ENCODE peak calls at places on chromosome 5, in four cellular contexts. X, E, O and Z are unnamed samples.

GRCh38 chr5:95794070-95794516 is 28.4 kb downstream of the GLRX start:
- DNase-seq in O (no peak), X (no peak), E (peak), Z (no peak)

GRCh38 chr5:76081811-76082783 is 1.1 kb upstream of the SV2C start:
- DNase-seq in O (peak), E (no peak), X (no peak), Z (no peak)

GRCh38 chr5:103375356-103375755 is 116.8 kb downstream of the MACIR start:
- DNase-seq in X (no peak), E (no peak), O (no peak), Z (no peak)

GRCh38 chr5:135225856-135226560 is 173.0 kb downstream of the MACROH2A1 start:
- DNase-seq in X (no peak), E (no peak), O (peak), Z (no peak)

GRCh38 chr5:113102121-113102531 is 125.5 kb downstream of the DCP2 start:
- DNase-seq in E (no peak), X (no peak), O (no peak), Z (no peak)

GRCh38 chr5:168104811-168105481 is 186.5 kb upstream of the WWC1 start:
- DNase-seq in X (no peak), O (no peak), E (no peak), Z (no peak)

GRCh38 chr5:99334936-99335335 is 406.1 kb upstream of the CHD1 start:
- DNase-seq in O (peak), X (no peak), E (no peak), Z (no peak)

GRCh38 chr5:132180134-132180745 is 47.4 kb downstream of the P4HA2 start:
- DNase-seq in X (no peak), O (no peak), E (no peak), Z (no peak)

GRCh38 chr5:148939676-148940075 is 113.3 kb downstream of the ADRB2 start:
- DNase-seq in E (no peak), O (no peak), X (no peak), Z (no peak)

GRCh38 chr5:145056805-145057204 is 778.3 kb downstream of the PRELID2 start:
- DNase-seq in X (peak), E (no peak), O (no peak), Z (no peak)

GRCh38 chr5:126970517-126971017 is 59.8 kb downstream of the MARCHF3 start:
- DNase-seq in E (no peak), X (no peak), O (no peak), Z (no peak)

GRCh38 chr5:6340100-6340499 is 38.2 kb downstream of the MED10 start:
- DNase-seq in E (no peak), O (no peak), X (no peak), Z (no peak)

GRCh38 chr5:109855056-109855455 is 165.3 kb downstream of the MAN2A1 start:
- DNase-seq in O (no peak), E (no peak), X (no peak), Z (no peak)

GRCh38 chr5:88602584-88602983 is 280.4 kb downstream of the MEF2C start:
- DNase-seq in O (no peak), X (no peak), E (no peak), Z (no peak)

DNA sequence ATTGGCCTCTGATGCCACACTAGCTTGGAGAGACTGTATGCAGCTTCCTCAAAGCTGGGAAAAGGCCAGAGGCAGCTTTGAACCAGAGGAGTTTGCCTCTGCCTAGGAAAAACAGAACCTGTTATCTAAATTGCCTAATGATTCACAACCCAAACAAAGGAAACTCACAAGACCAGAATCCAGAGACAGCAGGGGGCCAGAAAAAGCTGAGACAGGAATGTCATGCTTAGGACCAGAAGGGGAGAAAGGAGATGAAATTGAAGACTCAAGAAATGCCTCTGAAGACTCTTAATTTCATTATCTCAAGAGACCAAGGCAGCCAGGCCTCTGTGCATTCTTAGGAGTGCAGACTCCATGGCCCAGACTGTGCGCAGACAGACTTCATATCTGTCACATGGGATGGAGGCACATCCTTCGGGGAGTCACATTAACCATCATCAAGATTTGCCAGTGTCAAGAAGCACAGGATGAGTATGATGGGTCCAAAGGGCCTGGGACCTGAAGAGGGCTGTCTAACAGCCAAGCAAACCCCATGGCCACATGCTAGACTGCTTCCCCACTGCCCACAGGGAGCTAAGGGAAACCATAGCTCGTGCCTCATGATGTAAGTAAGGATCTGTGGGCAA is 57.3 kb downstream of the ARSB start:
- DNase-seq in E (no peak), O (no peak), X (no peak), Z (no peak)
- H3K27ac ChIP-seq in E (no peak), O (no peak), X (no peak), Z (no peak)

DNA sequence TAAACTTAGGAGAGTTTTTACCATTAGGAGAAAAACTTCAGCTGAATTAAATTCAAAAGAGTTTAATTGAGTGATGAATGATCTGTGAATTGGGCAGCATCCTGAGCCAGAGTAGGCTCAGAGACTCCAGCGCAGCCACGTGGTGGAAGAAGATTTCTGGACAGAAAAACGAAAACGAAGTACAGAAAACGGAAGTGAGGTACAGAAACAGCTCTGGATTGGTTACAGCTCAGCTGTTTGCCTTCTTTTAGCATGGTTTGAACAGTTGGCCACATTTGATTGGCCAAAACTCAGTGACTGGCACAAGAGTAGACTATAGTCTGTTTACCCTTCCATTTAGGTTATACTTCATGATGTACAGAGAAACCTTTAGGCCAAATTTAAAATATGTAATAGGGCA is 69.2 kb upstream of the PLPP1 start:
- DNase-seq in O (no peak), X (no peak), E (peak), Z (no peak)
- H3K4me3 ChIP-seq in O (no peak), X (no peak), E (no peak), Z (no peak)

GRCh38 chr5:179862891-179863290 is 4.3 kb upstream of the MRNIP start:
- DNase-seq in E (no peak), X (no peak), O (peak), Z (no peak)

GRCh38 chr5:179862296-179862695 is 3.7 kb upstream of the MRNIP start:
- DNase-seq in O (no peak), E (no peak), X (no peak), Z (no peak)

GRCh38 chr5:179858241-179858585 is 404 bp downstream of the MRNIP start:
- DNase-seq in E (no peak), X (peak), O (peak), Z (no peak)

GRCh38 chr5:179860301-179860700 is 1.7 kb upstream of the MRNIP start:
- DNase-seq in X (no peak), O (no peak), E (no peak), Z (no peak)

DNA sequence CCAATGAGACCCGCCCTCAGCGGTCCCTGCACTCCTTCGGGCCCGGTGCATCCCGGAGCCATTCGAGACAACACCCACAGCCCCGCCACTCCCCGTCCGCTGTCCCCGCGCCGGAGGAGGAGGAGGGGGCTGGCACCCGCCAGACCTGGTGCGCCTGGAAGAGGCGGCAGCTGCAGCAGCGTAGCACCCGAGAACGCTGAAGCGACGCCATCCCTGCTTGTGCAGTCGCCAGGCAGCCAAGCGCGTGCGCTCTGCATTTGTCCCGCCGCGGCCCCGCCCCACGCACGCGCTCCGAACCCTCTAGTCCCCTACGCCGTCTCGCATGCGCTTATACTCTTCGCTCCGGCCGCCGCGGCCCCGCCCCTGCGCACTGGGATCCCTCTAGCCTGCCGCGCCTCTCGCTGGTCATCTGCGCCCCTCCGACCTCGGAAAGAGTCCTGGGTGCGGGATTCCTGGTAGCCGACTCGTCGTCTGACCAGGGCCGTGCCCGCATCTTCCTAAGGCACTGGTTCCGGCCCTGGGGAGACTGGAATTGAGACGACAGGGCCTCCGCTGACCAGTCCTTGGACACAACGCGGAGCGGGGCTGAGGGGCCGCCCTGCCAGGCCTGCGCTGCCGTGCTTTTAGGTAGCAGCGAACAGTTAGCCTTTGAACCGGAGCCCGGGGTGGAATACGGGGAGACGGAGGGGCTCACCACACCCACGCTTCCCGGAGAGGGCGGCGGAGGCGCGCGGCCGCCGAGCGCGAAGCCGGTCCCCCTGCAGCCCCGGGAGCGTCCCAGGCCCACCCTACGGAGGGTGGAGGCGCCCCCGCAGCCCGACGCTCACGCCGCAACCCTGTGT is at the start of gene MRNIP:
- DNase-seq in O (peak), E (peak), X (peak), Z (peak)
- TF ChIP-seq POLR2A in O (no peak), E (no peak), X (peak), Z (peak)

GRCh38 chr5:139438707-139439012 is 665 bp downstream of the DNAJC18 start:
- DNase-seq in X (no peak), O (no peak), E (no peak), Z (no peak)
- H3K27ac ChIP-seq in X (peak), O (peak), E (peak), Z (peak)

GRCh38 chr5:1931590-1932138 is 48.9 kb upstream of the IRX4 start:
- DNase-seq in X (no peak), O (no peak), E (no peak), Z (no peak)

GRCh38 chr5:1930880-1931589 is 48.3 kb upstream of the IRX4 start:
- DNase-seq in O (peak), E (no peak), X (no peak), Z (no peak)

GRCh38 chr5:1929108-1929991 is 46.6 kb upstream of the IRX4 start:
- DNase-seq in O (no peak), E (no peak), X (no peak), Z (no peak)

GRCh38 chr5:1933364-1934055 is 50.8 kb upstream of the IRX4 start:
- DNase-seq in E (no peak), O (no peak), X (no peak), Z (no peak)

GRCh38 chr5:1930501-1930879 is 47.8 kb upstream of the IRX4 start:
- DNase-seq in X (no peak), E (no peak), O (no peak), Z (no peak)
- H3K4me3 ChIP-seq in X (no peak), E (peak), O (no peak), Z (peak)

GRCh38 chr5:173885481-173886010 is 2.6 kb upstream of the CPEB4 start:
- DNase-seq in O (no peak), X (no peak), E (no peak), Z (no peak)

GRCh38 chr5:173886157-173886556 is 2.0 kb upstream of the CPEB4 start:
- DNase-seq in E (no peak), X (no peak), O (no peak), Z (no peak)

GRCh38 chr5:173888473-173889135 is 455 bp downstream of the CPEB4 start:
- DNase-seq in E (no peak), X (no peak), O (peak), Z (no peak)

GRCh38 chr5:173890195-173890951 is 2.2 kb downstream of the CPEB4 start:
- DNase-seq in E (no peak), O (no peak), X (no peak), Z (no peak)

DNA sequence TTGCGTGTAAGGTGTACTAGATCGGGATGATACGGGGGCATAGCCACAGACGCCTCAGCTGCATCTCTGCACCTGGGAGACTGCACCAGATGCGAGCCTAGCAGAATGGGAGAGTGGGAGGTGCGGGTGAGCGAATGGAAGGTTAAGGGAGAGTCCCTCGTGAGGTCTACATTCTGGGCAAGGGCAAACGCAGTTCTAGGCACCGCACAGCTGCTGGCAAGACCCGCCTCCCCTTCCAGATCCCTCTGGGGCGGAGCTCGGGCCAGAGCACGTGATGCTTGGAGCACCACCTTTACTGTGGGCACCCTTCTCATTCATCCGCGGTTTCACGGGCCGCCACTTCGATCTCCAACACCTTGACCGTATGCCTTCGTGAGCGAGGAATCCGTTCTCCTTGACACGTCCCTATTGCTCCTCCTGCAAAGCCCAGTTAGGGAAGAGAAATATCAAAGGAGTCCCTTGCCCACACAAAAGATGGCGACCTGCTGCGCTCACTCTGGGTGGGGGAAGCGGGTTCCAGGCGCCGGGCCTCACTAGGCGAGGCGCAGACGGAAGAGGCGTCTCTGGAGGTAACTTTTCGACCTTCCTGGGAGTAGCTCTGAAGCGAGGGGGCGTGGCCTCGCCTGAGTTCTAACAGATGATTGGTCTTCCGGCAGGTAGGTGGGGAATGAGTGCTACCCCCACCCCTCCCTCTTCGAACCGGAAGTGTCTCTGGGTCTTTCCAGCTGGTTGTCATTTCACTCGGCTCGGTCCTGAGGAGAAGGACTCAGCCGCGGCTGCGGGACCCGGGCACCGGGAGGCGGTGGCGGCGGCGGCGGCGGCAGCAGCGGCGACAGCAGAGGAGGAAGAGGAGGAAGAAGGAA is at the start of gene CPEB4:
- DNase-seq in O (peak), E (peak), X (peak), Z (peak)
- TF ChIP-seq POLR2A in O (peak), E (peak), X (peak), Z (peak)